ENCODE peak calls at places on chromosomes 3 and 15, in ten cellular contexts. F is heart right ventricle, S is IMR-90, J is thoracic aorta, Q is esophagus squamous epithelium, H is tibial artery, T is BE2C, L is GM12878, D is psoas muscle, G is heart left ventricle. W is an unnamed sample. For H3K36me3, the result is how much of the 10 kb centered on the place peaks cover.

GRCh38 chr3:142976621-142977398 is 13.3 kb upstream of the PAQR9 start:
- DNase-seq in G (peak), J (peak), H (peak), S (peak), T (peak), F (peak), D (peak), L (no peak), Q (no peak), W (peak)

GRCh38 chr15:88385078-88385700 is 82.0 kb downstream of the MRPL46 start:
- DNase-seq in G (no peak), H (no peak), Q (no peak), T (no peak), L (no peak), J (no peak), D (no peak), S (peak), F (no peak), W (no peak)

GRCh38 chr15:70436428-70436827 is 326.9 kb downstream of the UACA start:
- DNase-seq in T (no peak), Q (no peak), H (no peak), L (peak), D (no peak), F (no peak), J (no peak), S (no peak), G (no peak), W (no peak)

GRCh38 chr3:65605876-65606432 is 432.8 kb downstream of the MAGI1 start:
- DNase-seq in S (no peak), G (no peak), H (no peak), F (no peak), T (no peak), Q (no peak), L (no peak), D (no peak), J (no peak), W (no peak)

GRCh38 chr3:16419640-16420039 is 93.9 kb downstream of the RFTN1 start:
- DNase-seq in D (no peak), S (peak), L (no peak), Q (no peak), F (no peak), G (no peak), T (no peak), J (no peak), H (no peak), W (no peak)

GRCh38 chr3:159839561-159840379 is 148.9 kb upstream of the IL12A start:
- DNase-seq in G (no peak), J (no peak), S (no peak), T (peak), D (peak), L (no peak), H (no peak), Q (no peak), F (no peak), W (no peak)

GRCh38 chr3:23455775-23456174 is 252.6 kb downstream of the UBE2E2 start:
- DNase-seq in L (no peak), D (no peak), J (no peak), G (no peak), H (no peak), S (peak), Q (no peak), F (no peak), T (no peak), W (peak)

GRCh38 chr3:52705688-52706686 is at the start of the genes GLT8D1 and SPCS1:
- DNase-seq in H (peak), D (peak), J (peak), T (peak), F (peak), S (peak), L (no peak), G (peak), Q (peak), W (no peak)

GRCh38 chr15:69729167-69729748 is 276.6 kb downstream of the RPLP1 start:
- DNase-seq in F (peak), S (peak), D (no peak), H (no peak), G (peak), T (peak), L (no peak), J (no peak), Q (no peak), W (no peak)

GRCh38 chr15:71811752-71812735 is 1.7 kb downstream of the NR2E3 start:
- DNase-seq in F (no peak), G (no peak), S (no peak), D (no peak), H (no peak), T (no peak), J (no peak), L (no peak), Q (no peak), W (no peak)

GRCh38 chr3:45890405-45890804 is 4.1 kb downstream of the CCR9 start:
- DNase-seq in T (no peak), L (no peak), D (no peak), F (no peak), G (no peak), S (no peak), Q (no peak), H (no peak), J (no peak), W (no peak)

GRCh38 chr3:140500473-140500872 is 177.4 kb upstream of the TRIM42 start:
- DNase-seq in S (no peak), D (no peak), T (no peak), L (no peak), Q (no peak), F (no peak), G (no peak), J (no peak), H (no peak), W (no peak)

GRCh38 chr3:140501054-140501769 is 176.7 kb upstream of the TRIM42 start:
- DNase-seq in H (no peak), G (no peak), Q (no peak), T (no peak), J (no peak), S (no peak), D (no peak), L (no peak), F (peak), W (peak)

GRCh38 chr3:140497331-140497730 is 180.5 kb upstream of the TRIM42 start:
- DNase-seq in H (no peak), S (no peak), D (no peak), L (no peak), Q (no peak), F (no peak), T (no peak), G (no peak), J (no peak), W (no peak)

GRCh38 chr3:140501770-140502364 is 176.0 kb upstream of the TRIM42 start:
- DNase-seq in J (no peak), S (no peak), D (no peak), Q (no peak), T (no peak), L (no peak), F (no peak), H (no peak), G (no peak), W (no peak)

DNA sequence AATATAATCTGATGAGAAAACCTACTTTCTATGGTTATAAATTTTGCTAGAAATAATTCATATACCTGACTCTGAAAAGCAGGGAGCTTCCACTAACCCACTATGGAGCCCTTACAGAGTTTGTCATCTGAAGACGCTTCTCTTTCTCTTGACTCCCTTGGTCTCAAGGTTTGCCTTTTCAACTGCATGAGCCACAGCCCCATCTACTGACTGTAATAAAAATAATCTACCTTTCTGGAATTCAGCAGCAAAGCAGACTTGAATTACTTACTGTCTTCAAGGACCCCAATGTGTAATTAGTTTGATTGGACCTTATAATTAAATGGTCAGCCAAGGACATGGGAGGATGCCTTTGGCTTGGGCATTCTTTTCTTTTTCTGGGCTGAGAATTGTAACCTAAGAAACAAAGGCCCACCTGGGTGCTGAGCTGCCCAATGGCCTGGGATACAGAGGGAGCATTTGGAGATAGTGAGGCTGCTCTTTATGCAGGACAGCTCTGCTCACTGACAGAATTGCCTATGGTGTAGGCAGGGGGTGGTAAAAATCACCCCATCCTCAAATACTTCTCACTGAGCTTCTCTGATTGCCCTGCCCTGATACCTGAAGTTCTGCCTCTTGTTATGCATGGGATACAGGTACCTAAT is 178.6 kb upstream of the TRIM42 start:
- DNase-seq in L (no peak), T (no peak), G (no peak), F (no peak), H (no peak), S (no peak), J (no peak), D (no peak), Q (no peak), W (no peak)
- TF ChIP-seq CTCF in L (no peak), T (peak), G (no peak), F (peak), H (no peak), S (no peak), J (no peak), D (peak), Q (peak), W (no peak)

GRCh38 chr15:58063612-58064011 is 1.9 kb downstream of the ALDH1A2 start:
- DNase-seq in L (no peak), D (no peak), G (no peak), S (no peak), F (no peak), H (no peak), J (no peak), T (no peak), Q (no peak), W (no peak)

GRCh38 chr15:58065445-58066041 is at the start of gene ALDH1A2:
- DNase-seq in D (peak), F (peak), J (no peak), T (peak), L (no peak), S (no peak), G (peak), Q (no peak), H (peak), W (no peak)

GRCh38 chr15:58066042-58066867 is 744 bp upstream of the ALDH1A2 start:
- DNase-seq in T (peak), J (no peak), L (no peak), G (peak), H (peak), F (peak), D (peak), Q (no peak), S (peak), W (no peak)

GRCh38 chr15:58064119-58065010 is 1.1 kb downstream of the ALDH1A2 start:
- DNase-seq in Q (no peak), H (no peak), T (no peak), J (no peak), F (no peak), D (no peak), L (no peak), G (no peak), S (no peak), W (no peak)

DNA sequence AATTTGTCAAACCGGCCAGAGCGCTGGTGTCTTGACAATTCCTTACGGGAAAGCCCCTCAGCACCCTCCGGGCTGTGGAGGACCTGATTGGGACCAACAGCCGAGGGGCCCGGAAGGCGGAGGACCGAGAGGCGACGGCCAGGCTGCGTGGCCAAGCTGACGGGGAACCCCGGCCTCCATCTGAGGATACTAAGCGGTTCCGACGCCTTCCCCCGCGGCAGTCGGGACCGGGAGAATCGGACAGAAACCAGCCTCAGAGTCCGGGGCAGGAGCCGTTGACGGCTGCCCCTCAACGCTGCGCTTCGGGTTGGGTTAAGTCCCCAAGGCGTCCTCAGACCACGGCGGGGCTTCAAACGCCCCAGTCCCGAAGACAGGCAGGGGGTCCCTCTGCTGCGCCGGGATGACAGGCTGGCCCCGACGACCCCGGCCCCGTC is 483 bp downstream of the ALDH1A2 start:
- DNase-seq in G (peak), H (no peak), D (peak), Q (no peak), T (peak), L (no peak), S (no peak), F (peak), J (no peak), W (no peak)
- H3K4me3 ChIP-seq in G (peak), H (peak), D (peak), Q (peak), T (no peak), L (no peak), S (no peak), F (peak), J (peak), W (no peak)

GRCh38 chr15:75606711-75607684 is 18.5 kb downstream of the SNUPN start:
- DNase-seq in H (no peak), S (peak), G (no peak), J (no peak), L (no peak), F (no peak), D (no peak), T (no peak), Q (no peak), W (no peak)
- H3K36me3 ChIP-seq in H (half or more), S (half or more), G (half or more), J (under half), L (under half), F (under half), D (under half), T (under half), Q (under half), W (under half)

GRCh38 chr3:156102267-156102912 is 18.0 kb upstream of the KCNAB1 start:
- DNase-seq in F (no peak), H (no peak), Q (no peak), J (no peak), L (no peak), D (no peak), T (no peak), S (no peak), G (no peak), W (no peak)

GRCh38 chr3:156107504-156107903 is 12.9 kb upstream of the KCNAB1 start:
- DNase-seq in T (no peak), S (no peak), J (no peak), H (no peak), D (no peak), L (no peak), G (no peak), Q (no peak), F (no peak), W (no peak)

GRCh38 chr3:156109989-156110388 is 10.4 kb upstream of the KCNAB1 start:
- DNase-seq in G (no peak), D (no peak), T (no peak), F (no peak), J (no peak), H (no peak), Q (no peak), L (no peak), S (no peak), W (no peak)

DNA sequence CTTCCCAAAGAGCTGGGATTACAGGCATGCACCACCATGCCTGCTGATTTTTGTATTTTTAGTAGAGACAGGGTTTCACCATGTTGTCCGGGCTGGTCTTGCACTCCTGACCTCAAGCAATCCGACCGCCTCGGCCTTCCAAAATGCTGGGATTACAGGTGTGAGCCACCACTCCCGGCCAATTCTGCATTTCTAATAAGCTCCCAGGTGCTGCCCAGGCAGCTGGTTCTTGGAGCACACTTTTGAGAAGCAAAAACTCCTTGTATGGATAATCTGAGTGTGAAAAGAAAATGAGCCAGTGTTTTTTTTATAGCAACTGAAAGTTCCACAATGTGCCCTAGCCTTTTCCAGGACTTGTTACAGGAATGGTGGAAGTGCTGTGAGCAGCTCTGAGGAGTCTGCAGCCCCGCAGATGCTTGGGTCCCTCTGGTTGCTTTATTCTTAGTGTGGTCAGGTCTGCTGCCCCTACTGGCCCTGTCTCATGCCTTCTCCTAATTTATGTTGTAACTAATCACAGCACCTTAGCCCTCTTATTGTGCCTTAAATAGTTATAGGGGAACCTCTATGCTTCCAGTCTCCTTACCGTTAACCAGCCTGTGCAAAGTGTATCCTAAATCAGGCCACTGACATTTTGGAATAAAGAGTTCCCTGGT is 13.5 kb upstream of the KCNAB1 start:
- DNase-seq in Q (no peak), J (no peak), H (no peak), D (no peak), G (no peak), L (no peak), F (no peak), T (no peak), S (no peak), W (no peak)
- TF ChIP-seq CTCF in Q (no peak), J (no peak), H (no peak), D (no peak), G (no peak), L (no peak), F (no peak), T (peak), S (no peak), W (no peak)

DNA sequence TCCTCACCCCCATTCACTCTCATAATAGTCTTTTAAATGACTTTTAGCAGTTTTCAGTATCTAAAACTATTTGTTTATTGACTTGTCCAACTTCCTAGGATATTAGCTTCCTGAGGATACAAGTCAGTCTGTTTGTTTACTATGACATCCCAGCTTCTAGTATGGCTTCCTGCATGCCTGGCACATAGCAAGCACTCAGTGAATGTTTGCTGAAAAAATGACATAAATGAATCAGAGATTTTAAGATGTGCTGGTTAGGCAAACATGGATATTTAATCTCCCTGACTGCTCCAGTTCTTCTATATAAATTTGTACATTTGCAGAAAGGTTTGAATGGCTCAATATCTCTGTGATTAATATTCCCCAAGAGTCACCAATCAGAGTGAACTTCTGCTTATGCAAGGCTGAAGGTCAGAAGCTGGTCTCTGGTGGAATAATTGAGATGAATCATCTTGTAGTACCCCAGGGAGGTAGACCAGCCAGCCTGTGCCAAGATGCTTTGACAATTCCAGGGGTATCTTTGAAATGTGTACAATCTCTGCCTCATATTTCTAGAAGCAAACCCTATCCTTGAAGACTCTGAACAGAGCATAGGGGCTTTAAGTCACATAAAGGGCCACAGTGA is 219.0 kb upstream of the LMCD1 start:
- DNase-seq in T (no peak), F (no peak), H (no peak), D (no peak), G (no peak), J (no peak), L (no peak), Q (no peak), S (no peak), W (no peak)
- H3K4me3 ChIP-seq in T (no peak), F (no peak), H (no peak), D (no peak), G (no peak), J (no peak), L (no peak), Q (no peak), S (no peak), W (no peak)

DNA sequence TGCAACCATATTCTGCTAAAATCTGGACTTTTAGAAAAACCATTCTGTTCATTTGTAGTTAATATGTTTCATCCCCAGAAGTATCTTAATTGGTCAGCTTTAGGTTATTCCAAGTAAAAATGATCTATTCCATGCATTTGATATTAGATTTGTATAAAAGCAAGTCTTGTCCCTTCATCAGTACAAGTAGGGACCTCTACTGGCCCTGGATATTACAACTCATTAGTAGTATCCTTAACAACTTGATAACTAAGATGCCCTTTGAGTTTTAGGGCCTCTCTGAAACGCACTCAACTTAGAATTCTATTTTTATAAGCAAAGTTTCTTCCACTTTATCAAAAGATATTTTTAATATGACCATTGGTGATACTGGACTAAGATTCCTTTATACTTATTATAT is 25.3 kb upstream of the SELENOT start:
- DNase-seq in Q (no peak), T (no peak), D (no peak), G (no peak), F (no peak), H (no peak), L (no peak), J (no peak), S (no peak), W (no peak)
- H3K36me3 ChIP-seq in Q (under half), T (half or more), D (under half), G (half or more), F (under half), H (under half), L (under half), J (under half), S (under half), W (under half)

DNA sequence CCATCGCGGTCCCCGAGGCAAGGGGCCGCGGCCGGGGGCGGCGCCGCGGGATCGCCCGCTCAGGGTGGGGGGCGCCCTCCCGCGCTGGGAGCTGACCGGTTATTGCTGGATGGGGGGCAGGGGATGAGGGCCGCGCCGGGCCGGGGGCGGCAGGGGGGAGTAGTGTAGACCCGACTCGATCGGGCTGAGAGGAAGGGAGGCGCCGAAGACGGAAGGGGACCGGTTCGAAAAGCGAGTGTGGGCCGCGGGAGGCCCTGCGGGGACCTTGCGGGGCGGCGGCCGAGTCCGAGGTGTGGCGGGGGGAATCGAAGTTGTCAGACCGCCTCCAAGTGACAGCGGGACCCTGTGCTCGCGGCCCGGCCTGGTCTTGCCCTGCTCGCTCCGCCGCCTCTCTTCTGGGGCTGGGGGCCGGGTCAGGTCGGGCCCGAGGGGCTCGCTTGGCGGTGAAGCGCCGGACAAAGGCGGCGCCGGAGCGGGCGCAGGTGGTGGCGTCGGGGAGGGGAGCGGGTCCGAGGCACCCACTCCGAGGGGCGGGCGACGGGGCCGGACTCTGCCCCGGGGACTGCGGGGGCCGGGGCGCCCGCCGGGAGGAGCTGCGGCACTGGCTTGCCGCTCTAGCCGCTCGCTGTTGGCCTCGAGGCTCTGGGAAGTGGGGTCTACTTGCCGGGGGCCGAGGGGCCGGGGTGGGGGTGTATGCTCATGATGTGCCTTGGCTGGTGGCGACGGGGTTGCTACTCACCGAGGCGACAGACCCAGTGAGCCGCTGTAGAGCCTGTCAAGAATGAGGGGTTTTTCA is 1.2 kb downstream of the BAHD1 start:
- DNase-seq in F (no peak), Q (no peak), T (peak), G (no peak), D (no peak), L (no peak), J (no peak), S (no peak), H (no peak), W (no peak)
- TF ChIP-seq CTCF in F (peak), Q (no peak), T (no peak), G (no peak), D (peak), L (no peak), J (no peak), S (peak), H (peak), W (peak)

GRCh38 chr3:172711457-172711800 is 562 bp upstream of the NCEH1 start:
- DNase-seq in D (no peak), L (no peak), S (no peak), F (no peak), Q (no peak), H (no peak), J (no peak), G (no peak), T (no peak), W (no peak)
- H3K4me3 ChIP-seq in D (peak), L (peak), S (peak), F (peak), Q (peak), H (peak), J (peak), G (peak), T (peak), W (peak)

W was measured in BJ.